ENCODE peak calls at places on chromosomes 4 and X, in six cellular contexts. I is fibroblast of the aortic adventitia, G is brain microvascular endothelial cell, P is IMR-90, Q is neural progenitor cell, J is breast epithelium. X is an unnamed sample.

GRCh38 chrX:124860736-124861135 is 458.9 kb upstream of the TEX13C start:
- DNase-seq in I (no peak), P (no peak), J (no peak), Q (no peak), G (no peak), X (no peak)

GRCh38 chrX:13719192-13719856 is 15.1 kb downstream of the TRAPPC2 start:
- DNase-seq in G (peak; percentile 21), I (no peak), J (no peak), Q (no peak), P (peak; percentile 36), X (no peak)

GRCh38 chr4:139560396-139561084 is 4.5 kb upstream of the SETD7 start:
- DNase-seq in J (no peak), G (no peak), Q (peak; percentile 49), P (no peak), I (no peak), X (no peak)

GRCh38 chr4:53477038-53477565 is 99.7 kb downstream of the FIP1L1 start:
- DNase-seq in Q (peak; percentile 26), J (no peak), I (peak; percentile 62), G (no peak), P (peak; percentile 62), X (no peak)

GRCh38 chrX:68937581-68937980 is 108.8 kb downstream of the EFNB1 start:
- DNase-seq in Q (no peak), G (no peak), J (no peak), I (no peak), P (no peak), X (no peak)

GRCh38 chr4:115720611-115721010 is 607.2 kb upstream of the NDST4 start:
- DNase-seq in Q (no peak), G (no peak), P (no peak), I (no peak), J (no peak), X (peak; percentile 2)

GRCh38 chrX:80876877-80877276 is 67.2 kb upstream of the BRWD3 start:
- DNase-seq in Q (peak; percentile 11), J (no peak), G (no peak), P (peak; percentile 44), I (peak; percentile 68), X (peak; percentile 43)

GRCh38 chrX:48083212-48083611 is 11.8 kb upstream of the ZNF630 start:
- DNase-seq in G (peak; percentile 51), I (peak; percentile 56), Q (peak; percentile 54), P (peak; percentile 34), J (no peak), X (peak; percentile 47)

GRCh38 chr4:22850055-22850454 is 157.3 kb downstream of the GBA3 start:
- DNase-seq in I (no peak), P (no peak), G (no peak), Q (no peak), J (no peak), X (no peak)

GRCh38 chrX:56564921-56565861 is 1.8 kb downstream of the UBQLN2 start:
- DNase-seq in J (no peak), I (no peak), P (peak; percentile 5), G (no peak), Q (peak; percentile 9), X (no peak)

GRCh38 chr4:86895692-86896488 is 3.7 kb upstream of the C4orf36 start:
- DNase-seq in I (peak; percentile 83), J (no peak), G (peak; percentile 61), Q (peak; percentile 84), P (peak; percentile 77), X (peak; percentile 78)

GRCh38 chr4:86896596-86896995 is 4.4 kb upstream of the C4orf36 start:
- DNase-seq in P (peak; percentile 17), Q (no peak), G (no peak), J (no peak), I (peak; percentile 48), X (no peak)

GRCh38 chr4:86894465-86894864 is 2.2 kb upstream of the C4orf36 start:
- DNase-seq in I (no peak), Q (no peak), G (peak; percentile 9), P (peak; percentile 39), J (no peak), X (no peak)

GRCh38 chr4:86901864-86902263 is 9.6 kb upstream of the C4orf36 start:
- DNase-seq in G (no peak), Q (no peak), I (no peak), J (no peak), P (no peak), X (no peak)

GRCh38 chr4:86898562-86898961 is 6.3 kb upstream of the C4orf36 start:
- DNase-seq in P (peak; percentile 17), I (no peak), G (peak; percentile 9), J (no peak), Q (peak; percentile 32), X (no peak)
- TF ChIP-seq CTCF in P (peak; percentile 35), I (no peak), G (peak; percentile 50), J (no peak), Q (peak; percentile 47), X (peak; percentile 36)

GRCh38 chr4:85474356-85474755 is 594 bp upstream of the ARHGAP24 start:
- DNase-seq in I (no peak), P (no peak), J (no peak), Q (no peak), G (no peak), X (peak; percentile 22)
- H3K4me3 ChIP-seq in I (peak overlapping the region; percentile 78), P (peak overlapping the region; percentile 47), J (peak overlapping the region; percentile 76), Q (peak overlapping the region; percentile 61), G (peak overlapping the region; percentile 61), X (no peak overlapping the region)

DNA sequence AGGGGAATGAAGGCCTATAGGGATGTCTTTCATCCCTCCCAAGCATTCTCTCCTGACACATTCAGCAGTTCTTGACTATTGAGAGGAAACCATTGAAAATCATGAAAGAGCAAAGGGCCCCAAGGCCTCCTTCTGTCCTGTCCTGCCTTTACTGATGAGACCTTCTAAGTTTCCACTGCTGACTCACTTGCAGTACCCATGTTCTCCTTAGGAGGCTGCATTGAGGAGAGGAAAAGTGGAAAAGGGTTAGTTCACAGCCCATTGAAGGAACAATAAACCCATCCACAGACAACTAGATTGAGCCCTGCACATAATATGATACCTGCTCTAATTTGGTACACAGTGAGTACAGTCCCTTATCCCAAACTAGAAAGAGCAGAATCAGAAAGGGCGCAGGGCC is 115.1 kb upstream of the PNPLA4 start:
- DNase-seq in P (no peak), Q (peak; percentile 11), I (no peak), J (no peak), G (no peak), X (no peak)
- TF ChIP-seq CTCF in P (peak; percentile 1), Q (peak; percentile 27), I (no peak), J (no peak), G (peak; percentile 44), X (peak; percentile 10)

GRCh38 chrX:76428243-76429130 is 977 bp downstream of the MAGEE1 start:
- DNase-seq in J (peak; percentile 40), P (no peak), I (no peak), Q (peak; percentile 10), G (no peak), X (no peak)
- H3K4me3 ChIP-seq in J (peak overlapping the region; percentile 70), P (peak overlapping the region; percentile 90), I (peak overlapping the region; percentile 74), Q (peak overlapping the region; percentile 65), G (peak overlapping the region; percentile 56), X (peak overlapping the region; percentile 55)

GRCh38 chrX:119121341-119121740 is 6.3 kb downstream of the KIAA1210 start:
- DNase-seq in I (peak; percentile 12), G (peak; percentile 7), P (peak; percentile 31), J (no peak), Q (no peak), X (no peak)

GRCh38 chrX:119118780-119119395 is 8.7 kb downstream of the KIAA1210 start:
- DNase-seq in P (peak; percentile 42), Q (peak; percentile 58), I (peak; percentile 56), J (peak; percentile 50), G (peak; percentile 40), X (peak; percentile 33)
- TF ChIP-seq CTCF in P (peak; percentile 61), Q (peak; percentile 69), I (peak; percentile 86), J (peak; percentile 43), G (peak; percentile 85), X (peak; percentile 83)

DNA sequence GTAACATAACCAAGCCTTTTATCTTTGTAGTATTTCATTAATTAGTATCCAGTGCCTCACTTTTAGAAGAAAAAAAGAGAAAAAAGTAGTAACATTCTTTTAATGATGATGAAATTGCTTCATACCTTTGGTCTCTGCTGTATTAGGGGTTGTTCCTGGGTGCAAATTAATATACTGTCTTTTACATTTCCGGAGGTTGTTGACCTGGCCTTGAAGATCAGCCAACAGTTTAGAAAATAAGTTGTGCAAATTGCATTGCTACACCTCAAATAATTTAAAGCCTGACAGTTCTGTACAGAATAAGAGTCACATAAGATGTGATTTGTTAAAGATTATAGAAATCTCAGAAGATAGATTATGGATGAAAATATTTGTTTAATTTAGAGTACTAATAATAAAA is 3.8 kb downstream of the NFKB1 start:
- DNase-seq in J (no peak), I (no peak), G (no peak), Q (no peak), P (no peak), X (no peak)
- H3K4me3 ChIP-seq in J (no peak overlapping the region), I (no peak overlapping the region), G (no peak overlapping the region), Q (no peak overlapping the region), P (no peak overlapping the region), X (no peak overlapping the region)

X was measured in astrocyte of the spinal cord.